ENCODE peak calls at places on chromosomes 3 and 15, in seven cellular contexts. Y is thoracic aorta, X is uterus, I is endodermal cell, A is adrenal gland, Z is transverse colon, S is dorsolateral prefrontal cortex. M is an unnamed sample.

GRCh38 chr15:67824900-67825879 is at the start of gene SKOR1:
- DNase-seq in Y (no peak), X (no peak), I (peak), A (no peak), Z (no peak), S (no peak), M (no peak)

GRCh38 chr3:195921334-195921771 is 13.0 kb upstream of the TNK2 start:
- DNase-seq in Y (no peak), X (no peak), I (peak), A (peak), Z (no peak), S (no peak), M (no peak)

GRCh38 chr3:158160958-158161357 is 51.1 kb downstream of the RSRC1 start:
- DNase-seq in Y (no peak), X (no peak), I (no peak), A (no peak), Z (no peak), S (no peak), M (no peak)

GRCh38 chr3:14248477-14248848 is 69.8 kb downstream of the LSM3 start:
- DNase-seq in Y (no peak), X (no peak), I (no peak), A (no peak), Z (no peak), S (no peak), M (no peak)

GRCh38 chr15:68435966-68436365 is 4.0 kb upstream of the ITGA11 start:
- DNase-seq in Y (no peak), X (no peak), I (no peak), A (no peak), Z (no peak), S (no peak), M (no peak)

GRCh38 chr3:31903686-31904431 is 77.2 kb downstream of the OSBPL10 start:
- DNase-seq in Y (no peak), X (no peak), I (no peak), A (no peak), Z (no peak), S (no peak), M (no peak)

GRCh38 chr3:33231755-33232465 is 13.3 kb upstream of the SUSD5 start:
- DNase-seq in Y (no peak), X (no peak), I (peak), A (no peak), Z (no peak), S (no peak), M (no peak)

GRCh38 chr3:169240786-169241486 is 422.6 kb downstream of the MECOM start:
- DNase-seq in Y (no peak), X (no peak), I (no peak), A (no peak), Z (no peak), S (no peak), M (no peak)

GRCh38 chr15:39400821-39401550 is 179.9 kb upstream of the THBS1 start:
- DNase-seq in Y (no peak), X (no peak), I (no peak), A (peak), Z (no peak), S (no peak), M (no peak)

GRCh38 chr15:70262591-70263274 is 165.0 kb upstream of the TLE3 start:
- DNase-seq in Y (no peak), X (no peak), I (no peak), A (no peak), Z (no peak), S (no peak), M (no peak)

GRCh38 chr3:12670365-12670764 is 6.4 kb upstream of the RAF1 start:
- DNase-seq in Y (no peak), X (no peak), I (no peak), A (no peak), Z (no peak), S (no peak), M (no peak)

GRCh38 chr15:64634020-64634419 is 141.4 kb downstream of the RBPMS2 start:
- DNase-seq in Y (no peak), X (no peak), I (peak), A (no peak), Z (peak), S (no peak), M (no peak)

GRCh38 chr3:30658328-30659052 is 52.1 kb downstream of the TGFBR2 start:
- DNase-seq in Y (no peak), X (no peak), I (no peak), A (no peak), Z (no peak), S (no peak), M (no peak)

GRCh38 chr3:149377408-149378111 is at the start of gene TM4SF1:
- DNase-seq in Y (peak), X (peak), I (peak), A (peak), Z (peak), S (no peak), M (peak)

GRCh38 chr15:78212546-78213424 is 21.6 kb downstream of the ACSBG1 start:
- DNase-seq in Y (no peak), X (no peak), I (peak), A (peak), Z (peak), S (peak), M (peak)

GRCh38 chr15:59699810-59700431 is 10.8 kb upstream of the BNIP2 start:
- DNase-seq in Y (no peak), X (no peak), I (no peak), A (no peak), Z (no peak), S (no peak), M (no peak)

GRCh38 chr15:77033729-77034619 is 36.9 kb downstream of the TSPAN3 start:
- DNase-seq in Y (no peak), X (peak), I (no peak), A (no peak), Z (peak), S (peak), M (peak)

GRCh38 chr15:95295311-95295710 is 1035.2 kb upstream of the NR2F2 start:
- DNase-seq in Y (no peak), X (no peak), I (no peak), A (no peak), Z (no peak), S (no peak), M (no peak)

GRCh38 chr3:35659808-35660207 is 20.5 kb downstream of the ARPP21 start:
- DNase-seq in Y (no peak), X (no peak), I (peak), A (no peak), Z (peak), S (no peak), M (peak)

GRCh38 chr15:86743283-86743903 is 663.7 kb downstream of the AGBL1 start:
- DNase-seq in Y (no peak), X (peak), I (peak), A (no peak), Z (peak), S (no peak), M (peak)

GRCh38 chr3:24853685-24854341 is 359.2 kb upstream of the THRB start:
- DNase-seq in Y (no peak), X (no peak), I (no peak), A (no peak), Z (no peak), S (no peak), M (no peak)

GRCh38 chr15:43370310-43370974 is 401 bp downstream of the ZSCAN29 start:
- DNase-seq in Y (no peak), X (no peak), I (peak), A (peak), Z (peak), S (no peak), M (peak)

GRCh38 chr3:178295257-178295912 is 240.9 kb upstream of the KCNMB2 start:
- DNase-seq in Y (no peak), X (peak), I (no peak), A (no peak), Z (no peak), S (no peak), M (no peak)

DNA sequence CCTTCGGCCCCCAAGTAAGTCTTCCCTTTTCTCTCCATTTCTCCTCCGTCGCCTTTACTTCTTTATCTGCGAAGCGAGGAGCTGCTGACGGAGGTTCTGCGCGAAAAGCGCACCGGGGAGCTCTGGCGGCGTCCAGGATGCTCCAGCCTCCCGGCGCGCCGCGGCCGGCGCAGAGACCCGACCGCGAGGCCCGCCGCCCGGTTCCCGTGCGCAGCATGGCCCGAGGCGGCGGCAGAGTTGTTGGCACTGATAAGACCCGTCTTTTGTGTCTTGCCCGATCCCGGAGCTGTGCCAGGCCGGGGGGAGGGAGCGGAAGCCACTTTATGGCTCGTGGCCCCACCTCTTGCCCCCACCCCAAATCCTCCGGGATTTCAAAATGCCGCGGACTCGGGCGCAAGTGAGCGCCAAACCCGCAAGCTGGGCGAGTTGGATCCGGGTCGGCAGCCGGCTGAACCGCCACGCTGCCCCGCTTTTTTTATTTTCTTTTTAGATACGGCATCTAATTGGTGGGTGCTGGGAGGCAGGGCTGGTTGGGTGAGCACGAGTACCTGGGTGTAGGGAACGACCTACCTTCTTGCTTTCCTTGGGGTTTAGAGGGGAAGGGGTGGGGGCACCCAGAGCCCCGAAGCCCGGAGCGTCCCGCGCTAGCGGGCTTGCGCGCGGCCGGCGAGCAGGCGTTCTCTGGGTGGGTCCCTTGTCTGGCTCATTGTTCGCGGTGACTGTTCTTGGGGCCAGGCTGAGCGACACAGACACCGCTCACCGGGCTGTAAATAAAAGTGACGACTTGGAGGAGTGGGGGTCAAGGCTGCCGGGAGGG is 532.7 kb upstream of the SEMA6D start:
- DNase-seq in Y (no peak), X (no peak), I (peak), A (no peak), Z (no peak), S (peak), M (no peak)
- H3K4me3 ChIP-seq in Y (peak), X (peak), I (peak), A (no peak), Z (peak), S (peak), M (peak)

GRCh38 chr3:161221881-161222600 is 930 bp downstream of the NMD3 start:
- DNase-seq in Y (no peak), X (no peak), I (no peak), A (peak), Z (peak), S (no peak), M (peak)
- H3K27ac ChIP-seq in Y (no peak), X (peak), I (no peak), A (peak), Z (peak), S (no peak), M (peak)

DNA sequence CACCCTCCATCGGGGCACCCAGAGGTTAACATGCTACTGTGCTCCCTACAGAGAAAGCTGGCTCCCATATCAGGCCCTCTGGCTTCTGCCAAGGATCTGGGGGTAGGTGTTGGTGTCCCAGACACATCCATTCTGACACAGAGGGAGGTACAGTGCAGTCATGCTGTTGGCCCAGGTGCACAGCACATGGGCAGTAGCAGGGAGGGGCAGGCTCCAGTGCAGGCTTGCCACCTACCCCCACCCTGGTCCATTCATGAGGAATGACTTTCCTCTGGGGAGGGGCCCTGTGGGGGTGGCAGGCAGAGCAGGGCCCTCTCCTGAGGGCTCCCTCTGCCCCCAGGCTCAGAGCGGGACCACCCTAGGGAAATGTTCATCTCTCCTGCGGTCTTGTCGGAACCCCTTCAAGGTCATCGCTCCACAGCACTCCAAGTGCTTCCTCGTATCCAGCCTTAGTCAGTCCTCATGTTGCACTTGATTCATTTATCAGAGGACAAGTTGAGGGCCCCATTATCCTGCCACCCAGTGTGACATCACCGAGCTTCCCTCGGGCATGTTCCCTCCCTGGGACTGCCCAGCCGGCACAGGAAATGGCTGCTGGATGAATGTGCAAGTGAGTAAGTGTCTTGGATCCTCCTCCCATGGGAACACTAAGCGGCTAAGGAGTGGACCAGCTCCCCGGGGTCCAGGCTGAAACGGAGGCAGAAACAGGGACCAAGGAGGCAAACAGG is 10.0 kb downstream of the DUSP7 start:
- DNase-seq in Y (peak), X (peak), I (no peak), A (peak), Z (no peak), S (no peak), M (no peak)
- H3K4me3 ChIP-seq in Y (peak), X (no peak), I (no peak), A (no peak), Z (no peak), S (no peak), M (no peak)

DNA sequence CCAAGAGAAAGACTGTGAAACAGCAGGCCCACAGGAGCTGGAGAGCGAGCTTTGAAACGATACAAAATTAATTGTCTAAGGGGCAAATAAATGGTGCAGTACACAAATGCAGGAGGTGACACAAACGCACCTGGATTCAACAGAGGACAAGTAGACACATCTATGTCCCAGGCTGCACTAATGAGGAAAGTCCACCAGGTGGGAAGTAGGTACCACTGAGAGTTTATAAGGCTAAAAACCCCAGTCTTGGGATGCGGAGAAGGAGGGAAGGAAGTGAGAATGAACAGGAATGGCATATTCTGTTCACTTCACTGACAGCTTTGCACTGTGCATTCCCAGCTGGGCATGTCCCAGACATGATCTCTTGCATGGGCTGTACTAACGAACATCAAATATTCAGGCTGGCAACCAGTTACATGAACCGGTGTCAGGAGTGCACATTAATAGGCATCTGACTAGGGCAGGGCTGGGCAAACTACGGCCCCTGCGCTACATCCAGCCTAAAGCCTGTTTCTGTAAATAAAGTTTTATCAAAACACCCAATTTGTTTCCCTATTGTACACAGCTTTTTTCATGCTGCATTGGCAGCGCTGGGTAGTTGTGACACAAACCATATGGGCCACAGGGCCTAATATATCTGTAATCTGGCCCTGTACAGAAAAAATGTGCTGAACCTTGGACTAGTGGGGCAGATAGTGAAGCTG is 107.1 kb downstream of the IGF2BP2 start:
- DNase-seq in Y (no peak), X (no peak), I (peak), A (no peak), Z (no peak), S (no peak), M (no peak)
- H3K27ac ChIP-seq in Y (no peak), X (peak), I (peak), A (peak), Z (no peak), S (no peak), M (no peak)

DNA sequence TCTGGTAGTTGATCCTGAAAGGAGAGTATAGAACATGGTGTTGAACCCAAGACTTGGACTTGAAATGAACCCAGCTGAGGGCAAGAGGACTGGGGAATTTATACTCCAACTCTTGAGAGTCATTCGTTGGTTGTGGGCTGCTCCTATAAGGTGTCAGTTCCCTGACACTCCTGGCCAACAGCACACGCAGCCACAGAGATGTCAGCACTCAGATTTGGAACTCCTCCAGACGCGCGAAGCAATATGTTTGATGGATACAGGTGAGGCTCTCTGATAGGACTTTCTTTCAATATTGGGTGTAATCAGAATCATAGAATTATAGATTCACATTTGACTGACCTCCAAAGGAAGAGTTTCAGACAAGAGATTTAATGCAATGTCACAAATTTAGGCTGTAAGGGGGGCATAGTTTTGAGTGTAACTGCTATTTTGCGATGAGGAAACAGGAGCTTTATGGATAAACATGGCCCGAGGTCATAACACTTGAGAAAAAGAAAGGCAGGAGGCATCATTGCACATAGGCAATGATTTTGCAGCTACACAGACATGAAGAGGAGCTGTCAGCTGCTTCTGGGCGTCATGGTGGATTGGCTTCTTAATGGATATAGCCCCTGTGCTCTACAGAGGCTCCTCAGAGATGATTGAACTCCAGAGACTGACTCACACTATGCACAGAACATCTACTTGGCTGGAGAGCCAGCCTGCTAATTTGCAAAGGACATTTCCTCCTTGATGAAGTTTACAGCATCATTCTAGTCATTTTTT is 569.2 kb upstream of the RGMA start:
- DNase-seq in Y (no peak), X (no peak), I (no peak), A (no peak), Z (no peak), S (no peak), M (no peak)
- H3K4me3 ChIP-seq in Y (no peak), X (no peak), I (no peak), A (no peak), Z (no peak), S (no peak), M (no peak)

GRCh38 chr3:42070089-42070885 is 20.9 kb upstream of the TRAK1 start:
- DNase-seq in Y (no peak), X (no peak), I (no peak), A (no peak), Z (peak), S (no peak), M (peak)
- H3K27ac ChIP-seq in Y (peak), X (peak), I (no peak), A (peak), Z (peak), S (peak), M (peak)

M was measured in colonic mucosa.